ENCODE peak calls at places on chromosomes 12 and 14, in four cellular contexts. One of them, this sample, is unnamed.

GRCh38 chr12:12443482-12443881 is 86.6 kb downstream of the BORCS5 start:
- DNase-seq in SJSA1: no peak
- DNase-seq in activated CD8-positive, alpha-beta memory T cell treated with anti-CD3 and anti-CD28 coated beads for 24 hours: no peak
- DNase-seq in astrocyte: peak
- DNase-seq in this sample: no peak

GRCh38 chr12:7439579-7440505 is 4.1 kb downstream of the CD163L1 start:
- DNase-seq in SJSA1: no peak
- DNase-seq in activated CD8-positive, alpha-beta memory T cell treated with anti-CD3 and anti-CD28 coated beads for 24 hours: peak
- DNase-seq in astrocyte: peak
- DNase-seq in this sample: peak

GRCh38 chr12:108875682-108876361 is 4.1 kb upstream of the DAO start:
- DNase-seq in SJSA1: no peak
- DNase-seq in activated CD8-positive, alpha-beta memory T cell treated with anti-CD3 and anti-CD28 coated beads for 24 hours: no peak
- DNase-seq in astrocyte: no peak
- DNase-seq in this sample: no peak

GRCh38 chr14:99802301-99803105 is 9.3 kb downstream of the EML1 start:
- DNase-seq in SJSA1: no peak
- DNase-seq in activated CD8-positive, alpha-beta memory T cell treated with anti-CD3 and anti-CD28 coated beads for 24 hours: no peak
- DNase-seq in astrocyte: no peak
- DNase-seq in this sample: no peak

GRCh38 chr14:101233016-101233355 is 328.3 kb upstream of the DIO3 start:
- DNase-seq in SJSA1: no peak
- DNase-seq in activated CD8-positive, alpha-beta memory T cell treated with anti-CD3 and anti-CD28 coated beads for 24 hours: no peak
- DNase-seq in astrocyte: no peak
- DNase-seq in this sample: no peak

GRCh38 chr14:62066304-62066703 is 304.1 kb downstream of the SNAPC1 start:
- DNase-seq in SJSA1: no peak
- DNase-seq in activated CD8-positive, alpha-beta memory T cell treated with anti-CD3 and anti-CD28 coated beads for 24 hours: no peak
- DNase-seq in astrocyte: no peak
- DNase-seq in this sample: no peak

GRCh38 chr14:69957986-69958385 is 78.8 kb downstream of the SMOC1 start:
- DNase-seq in SJSA1: no peak
- DNase-seq in activated CD8-positive, alpha-beta memory T cell treated with anti-CD3 and anti-CD28 coated beads for 24 hours: no peak
- DNase-seq in astrocyte: no peak
- DNase-seq in this sample: no peak

GRCh38 chr12:96714199-96714598 is 192.9 kb upstream of the NEDD1 start:
- DNase-seq in SJSA1: no peak
- DNase-seq in activated CD8-positive, alpha-beta memory T cell treated with anti-CD3 and anti-CD28 coated beads for 24 hours: no peak
- DNase-seq in astrocyte: no peak
- DNase-seq in this sample: no peak

GRCh38 chr12:11242656-11243055 is 26.9 kb downstream of the PRB3 start:
- DNase-seq in SJSA1: no peak
- DNase-seq in activated CD8-positive, alpha-beta memory T cell treated with anti-CD3 and anti-CD28 coated beads for 24 hours: no peak
- DNase-seq in astrocyte: no peak
- DNase-seq in this sample: no peak

GRCh38 chr12:67698711-67699603 is 50.4 kb downstream of the DYRK2 start:
- DNase-seq in SJSA1: no peak
- DNase-seq in activated CD8-positive, alpha-beta memory T cell treated with anti-CD3 and anti-CD28 coated beads for 24 hours: peak
- DNase-seq in astrocyte: peak
- DNase-seq in this sample: no peak

GRCh38 chr12:121804417-121805111 is 755 bp downstream of the SETD1B start:
- DNase-seq in SJSA1: peak
- DNase-seq in activated CD8-positive, alpha-beta memory T cell treated with anti-CD3 and anti-CD28 coated beads for 24 hours: peak
- DNase-seq in astrocyte: no peak
- DNase-seq in this sample: no peak

GRCh38 chr12:42235426-42235825 is 2.6 kb downstream of the YAF2 start:
- DNase-seq in SJSA1: no peak
- DNase-seq in activated CD8-positive, alpha-beta memory T cell treated with anti-CD3 and anti-CD28 coated beads for 24 hours: no peak
- DNase-seq in astrocyte: no peak
- DNase-seq in this sample: no peak

GRCh38 chr12:120223458-120224303 is 22.8 kb upstream of the RPLP0 start:
- DNase-seq in SJSA1: no peak
- DNase-seq in activated CD8-positive, alpha-beta memory T cell treated with anti-CD3 and anti-CD28 coated beads for 24 hours: no peak
- DNase-seq in astrocyte: no peak
- DNase-seq in this sample: no peak

GRCh38 chr14:68911594-68912227 is 67.4 kb downstream of the ACTN1 start:
- DNase-seq in SJSA1: peak
- DNase-seq in activated CD8-positive, alpha-beta memory T cell treated with anti-CD3 and anti-CD28 coated beads for 24 hours: peak
- DNase-seq in astrocyte: peak
- DNase-seq in this sample: peak

GRCh38 chr12:3311027-3311402 is 180.0 kb upstream of the PRMT8 start:
- DNase-seq in SJSA1: no peak
- DNase-seq in activated CD8-positive, alpha-beta memory T cell treated with anti-CD3 and anti-CD28 coated beads for 24 hours: no peak
- DNase-seq in astrocyte: peak
- DNase-seq in this sample: peak

GRCh38 chr12:122427403-122427802 is 4.9 kb upstream of the CLIP1 start:
- DNase-seq in SJSA1: no peak
- DNase-seq in activated CD8-positive, alpha-beta memory T cell treated with anti-CD3 and anti-CD28 coated beads for 24 hours: no peak
- DNase-seq in astrocyte: no peak
- DNase-seq in this sample: no peak

GRCh38 chr14:22230517-22230916 is 358.5 kb downstream of the DAD1 start:
- DNase-seq in SJSA1: no peak
- DNase-seq in activated CD8-positive, alpha-beta memory T cell treated with anti-CD3 and anti-CD28 coated beads for 24 hours: no peak
- DNase-seq in astrocyte: no peak
- DNase-seq in this sample: no peak

GRCh38 chr12:59911516-59911915 is 315.7 kb downstream of the SLC16A7 start:
- DNase-seq in SJSA1: no peak
- DNase-seq in activated CD8-positive, alpha-beta memory T cell treated with anti-CD3 and anti-CD28 coated beads for 24 hours: no peak
- DNase-seq in astrocyte: no peak
- DNase-seq in this sample: no peak

GRCh38 chr14:104981699-104982541 is 3.7 kb upstream of the CLBA1 start:
- DNase-seq in SJSA1: no peak
- DNase-seq in activated CD8-positive, alpha-beta memory T cell treated with anti-CD3 and anti-CD28 coated beads for 24 hours: no peak
- DNase-seq in astrocyte: no peak
- DNase-seq in this sample: no peak

GRCh38 chr12:20369164-20370000 is 1.0 kb downstream of the PDE3A start:
- DNase-seq in SJSA1: peak
- DNase-seq in activated CD8-positive, alpha-beta memory T cell treated with anti-CD3 and anti-CD28 coated beads for 24 hours: peak
- DNase-seq in astrocyte: peak
- DNase-seq in this sample: peak

GRCh38 chr14:105857223-105857815 is 330.9 kb downstream of the TMEM121 start:
- DNase-seq in SJSA1: no peak
- DNase-seq in activated CD8-positive, alpha-beta memory T cell treated with anti-CD3 and anti-CD28 coated beads for 24 hours: peak
- DNase-seq in astrocyte: no peak
- DNase-seq in this sample: no peak

GRCh38 chr12:80648866-80649265 is 58.6 kb upstream of the MYF6 start:
- DNase-seq in SJSA1: peak
- DNase-seq in activated CD8-positive, alpha-beta memory T cell treated with anti-CD3 and anti-CD28 coated beads for 24 hours: no peak
- DNase-seq in astrocyte: peak
- DNase-seq in this sample: no peak

GRCh38 chr12:120350576-120351350 is 18.2 kb downstream of the MSI1 start:
- DNase-seq in SJSA1: no peak
- DNase-seq in activated CD8-positive, alpha-beta memory T cell treated with anti-CD3 and anti-CD28 coated beads for 24 hours: no peak
- DNase-seq in astrocyte: no peak
- DNase-seq in this sample: no peak

GRCh38 chr14:38108681-38109080 is 99.0 kb upstream of the SSTR1 start:
- DNase-seq in SJSA1: no peak
- DNase-seq in activated CD8-positive, alpha-beta memory T cell treated with anti-CD3 and anti-CD28 coated beads for 24 hours: no peak
- DNase-seq in astrocyte: peak
- DNase-seq in this sample: no peak

GRCh38 chr14:67357583-67358354 is 1.8 kb downstream of the ATP6V1D start:
- DNase-seq in SJSA1: no peak
- DNase-seq in activated CD8-positive, alpha-beta memory T cell treated with anti-CD3 and anti-CD28 coated beads for 24 hours: no peak
- DNase-seq in astrocyte: peak
- DNase-seq in this sample: no peak

GRCh38 chr12:51067229-51067628 is 16.2 kb downstream of the CSRNP2 start:
- DNase-seq in SJSA1: no peak
- DNase-seq in activated CD8-positive, alpha-beta memory T cell treated with anti-CD3 and anti-CD28 coated beads for 24 hours: no peak
- DNase-seq in astrocyte: no peak
- DNase-seq in this sample: no peak

GRCh38 chr14:32703246-32703645 is 235.4 kb upstream of the NPAS3 start:
- DNase-seq in SJSA1: no peak
- DNase-seq in activated CD8-positive, alpha-beta memory T cell treated with anti-CD3 and anti-CD28 coated beads for 24 hours: no peak
- DNase-seq in astrocyte: peak
- DNase-seq in this sample: no peak

GRCh38 chr12:32051511-32052299 is 54.9 kb upstream of the BICD1 start:
- DNase-seq in SJSA1: peak
- DNase-seq in activated CD8-positive, alpha-beta memory T cell treated with anti-CD3 and anti-CD28 coated beads for 24 hours: no peak
- DNase-seq in astrocyte: peak
- DNase-seq in this sample: no peak

GRCh38 chr12:80262372-80263170 is 163.2 kb downstream of the OTOGL start:
- DNase-seq in SJSA1: no peak
- DNase-seq in activated CD8-positive, alpha-beta memory T cell treated with anti-CD3 and anti-CD28 coated beads for 24 hours: no peak
- DNase-seq in astrocyte: no peak
- DNase-seq in this sample: no peak

GRCh38 chr14:53044486-53044885 is 93.6 kb upstream of the FERMT2 start:
- DNase-seq in SJSA1: peak
- DNase-seq in activated CD8-positive, alpha-beta memory T cell treated with anti-CD3 and anti-CD28 coated beads for 24 hours: no peak
- DNase-seq in astrocyte: peak
- DNase-seq in this sample: no peak

GRCh38 chr12:59834659-59835474 is 239.0 kb downstream of the SLC16A7 start:
- DNase-seq in SJSA1: peak
- DNase-seq in activated CD8-positive, alpha-beta memory T cell treated with anti-CD3 and anti-CD28 coated beads for 24 hours: no peak
- DNase-seq in astrocyte: peak
- DNase-seq in this sample: peak

GRCh38 chr14:58584383-58584782 is 53.4 kb upstream of the DACT1 start:
- DNase-seq in SJSA1: no peak
- DNase-seq in activated CD8-positive, alpha-beta memory T cell treated with anti-CD3 and anti-CD28 coated beads for 24 hours: no peak
- DNase-seq in astrocyte: peak
- DNase-seq in this sample: no peak

GRCh38 chr12:89464974-89465592 is 59.5 kb downstream of the GALNT4 start:
- DNase-seq in SJSA1: no peak
- DNase-seq in activated CD8-positive, alpha-beta memory T cell treated with anti-CD3 and anti-CD28 coated beads for 24 hours: no peak
- DNase-seq in astrocyte: peak
- DNase-seq in this sample: no peak

GRCh38 chr14:44490966-44491365 is 16.1 kb downstream of the FSCB start:
- DNase-seq in SJSA1: no peak
- DNase-seq in activated CD8-positive, alpha-beta memory T cell treated with anti-CD3 and anti-CD28 coated beads for 24 hours: no peak
- DNase-seq in astrocyte: no peak
- DNase-seq in this sample: no peak

GRCh38 chr14:21617614-21618013 is 17.1 kb downstream of the OR10G2 start:
- DNase-seq in SJSA1: no peak
- DNase-seq in activated CD8-positive, alpha-beta memory T cell treated with anti-CD3 and anti-CD28 coated beads for 24 hours: no peak
- DNase-seq in astrocyte: no peak
- DNase-seq in this sample: no peak

GRCh38 chr12:114673169-114673833 is 10.7 kb downstream of the TBX3 start:
- DNase-seq in SJSA1: peak
- DNase-seq in activated CD8-positive, alpha-beta memory T cell treated with anti-CD3 and anti-CD28 coated beads for 24 hours: no peak
- DNase-seq in astrocyte: peak
- DNase-seq in this sample: peak

GRCh38 chr12:51269174-51270066 is 795 bp downstream of the SMAGP start:
- DNase-seq in SJSA1: peak
- DNase-seq in activated CD8-positive, alpha-beta memory T cell treated with anti-CD3 and anti-CD28 coated beads for 24 hours: peak
- DNase-seq in astrocyte: peak
- DNase-seq in this sample: peak